ENCODE peak calls at places on chromosomes 12 and 14, in ten cellular contexts. O, I, X, T, Z, B, D, J, F and Y are unnamed samples.

GRCh38 chr14:99389171-99389826 is 91.4 kb downstream of the SETD3 start:
- DNase-seq in Z (peak; percentile 19), J (no peak), I (peak; percentile 5), O (no peak), X (peak; percentile 62), F (peak; percentile 7), D (peak; percentile 55), T (peak; percentile 37), B (no peak), Y (no peak)

GRCh38 chr14:100323942-100324307 is 786 bp downstream of the SLC25A47 start:
- DNase-seq in B (no peak), F (no peak), I (no peak), D (no peak), T (no peak), X (no peak), Z (no peak), O (no peak), J (no peak), Y (no peak)

GRCh38 chr12:31031951-31032335 is 41.7 kb upstream of the DDX11 start:
- DNase-seq in J (no peak), T (no peak), Z (no peak), X (no peak), B (no peak), D (no peak), F (no peak), I (no peak), O (no peak), Y (no peak)

GRCh38 chr12:95701722-95702418 is 88.7 kb downstream of the NTN4 start:
- DNase-seq in X (no peak), F (peak; percentile 52), Z (no peak), O (no peak), J (no peak), D (no peak), T (no peak), B (no peak), I (no peak), Y (no peak)

GRCh38 chr12:1878214-1878613 is 40.2 kb downstream of the CACNA2D4 start:
- DNase-seq in I (no peak), D (no peak), X (no peak), T (no peak), Z (no peak), J (no peak), F (no peak), B (no peak), O (no peak), Y (no peak)

GRCh38 chr12:75984577-75985182 is 46.9 kb downstream of the PHLDA1 start:
- DNase-seq in I (no peak), O (no peak), F (no peak), D (no peak), Z (no peak), B (no peak), X (no peak), T (no peak), J (no peak), Y (no peak)

GRCh38 chr12:128388461-128388921 is 121.5 kb downstream of the TMEM132C start:
- DNase-seq in X (peak; percentile 19), I (peak; percentile 10), B (no peak), D (no peak), Z (no peak), O (no peak), J (no peak), T (no peak), F (no peak), Y (no peak)

GRCh38 chr12:50017047-50017446 is 8.2 kb downstream of the RACGAP1 start:
- DNase-seq in T (peak; percentile 94), Z (no peak), B (peak; percentile 79), D (no peak), O (no peak), I (no peak), J (no peak), X (no peak), F (peak; percentile 73), Y (no peak)

GRCh38 chr14:53180272-53181221 is 27.4 kb upstream of the DDHD1 start:
- DNase-seq in O (no peak), F (peak; percentile 30), X (no peak), Z (no peak), J (no peak), T (peak; percentile 18), D (peak; percentile 59), I (no peak), B (peak; percentile 3), Y (no peak)

GRCh38 chr14:95603415-95603814 is 68.6 kb downstream of the GLRX5 start:
- DNase-seq in B (no peak), X (no peak), T (no peak), J (no peak), O (no peak), Z (no peak), I (no peak), F (no peak), D (no peak), Y (no peak)

GRCh38 chr12:19306366-19306765 is 132.9 kb upstream of the AEBP2 start:
- DNase-seq in D (no peak), J (no peak), I (no peak), X (no peak), Z (no peak), T (no peak), F (no peak), O (no peak), B (no peak), Y (no peak)

GRCh38 chr12:129049917-129050316 is 196.6 kb downstream of the GLT1D1 start:
- DNase-seq in T (no peak), O (no peak), Z (no peak), B (no peak), X (no peak), J (no peak), F (no peak), D (no peak), I (no peak), Y (peak; percentile 39)

GRCh38 chr14:98070521-98070920 is 1201.5 kb downstream of the BCL11B start:
- DNase-seq in F (peak; percentile 67), X (no peak), Z (no peak), D (no peak), J (no peak), T (no peak), O (no peak), B (no peak), I (no peak), Y (no peak)

GRCh38 chr12:109627633-109628032 is 54.0 kb downstream of the MVK start:
- DNase-seq in I (no peak), Z (no peak), B (no peak), F (no peak), X (no peak), J (no peak), O (no peak), T (no peak), D (no peak), Y (no peak)

GRCh38 chr14:82091097-82091496 is 557.4 kb upstream of the SEL1L start:
- DNase-seq in X (no peak), Z (no peak), T (no peak), F (no peak), B (no peak), J (peak; percentile 38), O (no peak), D (no peak), I (no peak), Y (no peak)

GRCh38 chr12:82873951-82874350 is 187.2 kb downstream of the TMTC2 start:
- DNase-seq in X (no peak), B (no peak), O (no peak), J (peak; percentile 77), D (no peak), I (no peak), T (no peak), F (no peak), Z (no peak), Y (no peak)

GRCh38 chr14:72616294-72616693 is 277.6 kb downstream of the DPF3 start:
- DNase-seq in F (no peak), X (no peak), B (no peak), J (no peak), O (no peak), D (no peak), I (no peak), T (peak; percentile 67), Z (no peak), Y (no peak)

GRCh38 chr12:109467978-109468676 is 9.0 kb downstream of the KCTD10 start:
- DNase-seq in J (no peak), X (no peak), D (no peak), F (no peak), T (no peak), I (no peak), B (no peak), Z (no peak), O (no peak), Y (no peak)

GRCh38 chr12:14919455-14919854 is 18.9 kb downstream of the ERP27 start:
- DNase-seq in B (no peak), I (no peak), T (no peak), F (no peak), X (no peak), D (no peak), O (no peak), Z (no peak), J (no peak), Y (no peak)

GRCh38 chr12:30064906-30065305 is 281.2 kb upstream of the TMTC1 start:
- DNase-seq in O (no peak), T (no peak), B (no peak), I (no peak), Z (no peak), D (no peak), X (no peak), J (no peak), F (no peak), Y (no peak)